ENCODE peak calls at places on chromosomes 3 and 15, in six cellular contexts. Y is activated CD8-positive, alpha-beta memory T cell treated with anti-CD3 and anti-CD28 coated beads for 48 hours; X is DMS153; A is NCI-H1417; D is epithelial cell of esophagus; W is stimulated activated CD4-positive, alpha-beta T cell treated with anti-CD3 and anti-CD28 coated beads, Interleukin-4, amount 100 ng/mL, for 4 hours. T is an unnamed sample.

GRCh38 chr3:197580253-197580691 is 24.5 kb upstream of the BDH1 start:
- DNase-seq in Y (no peak), X (no peak), A (no peak), D (no peak), W (no peak), T (no peak)

GRCh38 chr3:150094150-150094932 is 123.6 kb upstream of the PFN2 start:
- DNase-seq in Y (no peak), X (peak; percentile 59), A (peak; percentile 75), D (peak; percentile 94), W (no peak), T (no peak)

GRCh38 chr15:101698314-101698713 is 26.0 kb downstream of the TARS3 start:
- DNase-seq in Y (no peak), X (no peak), A (no peak), D (peak; percentile 55), W (no peak), T (no peak)

GRCh38 chr3:113104746-113105479 is 106.4 kb upstream of the BOC start:
- DNase-seq in Y (no peak), X (no peak), A (no peak), D (no peak), W (no peak), T (no peak)

GRCh38 chr15:52796228-52796521 is 6.0 kb upstream of the ONECUT1 start:
- DNase-seq in Y (no peak), X (no peak), A (no peak), D (no peak), W (no peak), T (no peak)

GRCh38 chr3:70854108-70854507 is 541.7 kb upstream of the MDFIC2 start:
- DNase-seq in Y (no peak), X (no peak), A (no peak), D (peak; percentile 60), W (no peak), T (no peak)

GRCh38 chr15:47184003-47184404 is 533.3 kb upstream of the SEMA6D start:
- DNase-seq in Y (no peak), X (no peak), A (peak; percentile 43), D (peak; percentile 42), W (no peak), T (no peak)

GRCh38 chr3:179590669-179591068 is 13.8 kb downstream of the MRPL47 start:
- DNase-seq in Y (no peak), X (no peak), A (no peak), D (no peak), W (no peak), T (no peak)

GRCh38 chr3:49022751-49023171 is 840 bp downstream of the NDUFAF3 start:
- DNase-seq in Y (no peak), X (no peak), A (no peak), D (no peak), W (no peak), T (no peak)

GRCh38 chr15:101318147-101318809 is 23.2 kb upstream of the SNRPA1 start:
- DNase-seq in Y (no peak), X (no peak), A (no peak), D (peak; percentile 89), W (no peak), T (no peak)